ENCODE peak calls at places on chromosomes 11 and 22, in nine cellular contexts. F is neural crest cell, G is RWPE1, R is Calu3, D is fibroblast of pulmonary artery, T is prostate gland, X is thoracic aorta, O is GM06990, Q is epithelial cell of esophagus. M is an unnamed sample.

GRCh38 chr11:122852071-122852831 is 14.0 kb downstream of the CRTAM start:
- DNase-seq in F (no peak), G (no peak), R (no peak), D (no peak), T (no peak), X (no peak), O (no peak), Q (peak; percentile 71), M (no peak)

GRCh38 chr11:3159296-3160190 is 5.6 kb downstream of the OSBPL5 start:
- DNase-seq in F (no peak), G (no peak), R (no peak), D (peak; percentile 17), T (peak; percentile 76), X (no peak), O (no peak), Q (no peak), M (no peak)

GRCh38 chr11:78469905-78470304 is 52.3 kb upstream of the GAB2 start:
- DNase-seq in F (no peak), G (no peak), R (no peak), D (peak; percentile 13), T (no peak), X (no peak), O (no peak), Q (no peak), M (no peak)

GRCh38 chr11:63553759-63554158 is 9.4 kb downstream of the PLAAT2 start:
- DNase-seq in F (no peak), G (no peak), R (no peak), D (no peak), T (no peak), X (no peak), O (peak; percentile 67), Q (peak; percentile 17), M (no peak)

GRCh38 chr22:45235101-45235777 is 5.5 kb downstream of the KIAA0930 start:
- DNase-seq in F (no peak), G (no peak), R (no peak), D (no peak), T (no peak), X (no peak), O (peak; percentile 88), Q (no peak), M (peak; percentile 64)

GRCh38 chr11:133041928-133042890 is 490.1 kb downstream of the OPCML start:
- DNase-seq in F (no peak), G (no peak), R (no peak), D (no peak), T (no peak), X (no peak), O (no peak), Q (no peak), M (no peak)

GRCh38 chr22:26610072-26610958 is 7.5 kb downstream of the CRYBB1 start:
- DNase-seq in F (no peak), G (peak; percentile 43), R (no peak), D (peak; percentile 87), T (no peak), X (no peak), O (peak; percentile 84), Q (peak; percentile 64), M (no peak)

GRCh38 chr11:12111482-12112149 is 1.2 kb downstream of the MICAL2 start:
- DNase-seq in F (no peak), G (no peak), R (peak; percentile 7), D (peak; percentile 49), T (no peak), X (no peak), O (no peak), Q (no peak), M (no peak)

GRCh38 chr11:69837791-69838190 is 18.6 kb upstream of the FGF3 start:
- DNase-seq in F (no peak), G (no peak), R (no peak), D (no peak), T (no peak), X (no peak), O (no peak), Q (no peak), M (no peak)

GRCh38 chr11:95378106-95378505 is 147.1 kb upstream of the SESN3 start:
- DNase-seq in F (no peak), G (no peak), R (no peak), D (no peak), T (no peak), X (no peak), O (no peak), Q (peak; percentile 70), M (no peak)

GRCh38 chr11:90288207-90288821 is 65.5 kb upstream of the CHORDC1 start:
- DNase-seq in F (no peak), G (peak; percentile 45), R (no peak), D (peak; percentile 17), T (no peak), X (no peak), O (no peak), Q (peak; percentile 48), M (no peak)

GRCh38 chr11:68341557-68342458 is 29.4 kb downstream of the LRP5 start:
- DNase-seq in F (no peak), G (no peak), R (no peak), D (no peak), T (no peak), X (no peak), O (no peak), Q (no peak), M (no peak)
- TF ChIP-seq CTCF in F (peak; percentile 29), G (no peak), R (no peak), D (peak; percentile 3), T (no peak), X (peak; percentile 27), O (no peak), Q (peak; percentile 13), M (no peak)

GRCh38 chr11:9757809-9758675 is 94.2 kb downstream of the SWAP70 start:
- DNase-seq in F (peak; percentile 85), G (peak; percentile 92), R (peak; percentile 87), D (peak; percentile 73), T (peak; percentile 78), X (peak; percentile 52), O (peak; percentile 92), Q (peak; percentile 78), M (peak; percentile 96)
- TF ChIP-seq CTCF in F (peak; percentile 86), G (peak; percentile 92), R (peak; percentile 88), D (peak; percentile 0), T (peak; percentile 97), X (peak; percentile 82), O (peak; percentile 3), Q (peak; percentile 28), M (peak; percentile 47)

DNA sequence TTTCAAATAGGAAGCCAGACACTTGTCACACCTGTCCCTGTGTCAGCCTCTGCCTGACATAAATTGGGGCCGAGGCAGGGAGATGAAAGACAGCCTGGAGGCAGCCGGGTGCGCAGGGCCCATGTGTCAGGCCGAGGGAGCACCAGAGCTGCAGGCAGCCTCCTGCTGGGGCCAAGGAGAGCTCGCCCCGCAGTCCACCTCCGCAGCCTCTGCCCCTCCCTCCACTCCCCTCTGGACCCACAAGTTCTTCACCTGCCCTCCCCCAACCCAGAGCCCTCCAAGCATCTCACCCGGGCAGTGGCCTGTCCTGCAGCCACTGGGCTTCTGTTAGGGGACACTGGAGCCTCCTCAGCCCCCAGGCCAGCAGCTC is 8.8 kb downstream of the RTN4R start:
- DNase-seq in F (no peak), G (no peak), R (no peak), D (no peak), T (no peak), X (no peak), O (no peak), Q (no peak), M (no peak)
- TF ChIP-seq CTCF in F (no peak), G (no peak), R (no peak), D (no peak), T (no peak), X (no peak), O (no peak), Q (no peak), M (no peak)

DNA sequence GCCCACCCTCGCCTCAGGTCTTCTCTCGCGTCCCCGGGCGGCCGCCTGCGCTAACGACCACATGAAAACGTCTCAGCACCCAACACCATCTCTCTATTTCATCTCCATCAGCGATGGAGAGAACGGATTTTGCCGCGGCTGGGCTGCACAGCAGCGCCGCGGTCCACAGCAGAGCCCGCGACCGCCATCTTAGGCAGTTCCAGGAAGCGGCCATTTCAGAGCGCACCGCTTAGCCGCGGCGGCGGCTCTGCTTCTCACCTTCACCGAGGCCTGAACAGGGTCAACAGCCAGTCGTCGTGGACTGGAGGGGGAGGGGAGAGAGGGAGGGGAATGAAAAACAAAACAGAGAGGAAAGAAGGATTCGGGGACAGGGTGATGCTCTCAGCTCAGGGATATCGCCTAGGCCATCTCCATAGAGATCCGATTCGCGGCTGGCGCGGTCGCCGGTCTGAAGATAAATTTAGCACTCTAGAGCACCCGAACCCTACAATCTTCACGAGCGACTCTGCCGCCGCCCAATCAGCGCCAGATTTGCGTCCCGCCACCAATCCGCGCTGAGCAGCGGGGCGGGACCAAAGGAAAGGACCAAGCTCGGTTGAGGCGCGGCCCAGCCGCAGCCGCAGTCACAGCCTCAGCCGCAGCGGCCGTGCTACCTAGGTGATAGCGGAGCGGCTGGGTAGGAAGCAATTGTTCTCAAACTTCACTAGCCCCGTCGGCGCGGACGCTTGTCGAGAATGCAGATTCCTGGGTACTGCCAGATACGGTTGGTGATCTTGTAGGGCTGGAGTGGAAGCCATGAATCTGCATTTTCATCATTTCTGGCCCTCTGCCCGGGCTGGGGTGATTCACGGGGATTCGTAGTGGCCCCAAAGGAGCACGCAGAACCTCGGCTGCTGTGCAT is at the start of gene ZBED5:
- DNase-seq in F (peak; percentile 88), G (peak; percentile 96), R (peak; percentile 95), D (peak; percentile 98), T (peak; percentile 98), X (peak; percentile 84), O (peak; percentile 99), Q (peak; percentile 99), M (peak; percentile 93)
- TF ChIP-seq CTCF in F (peak; percentile 41), G (no peak), R (no peak), D (no peak), T (peak; percentile 9), X (peak; percentile 28), O (no peak), Q (peak; percentile 21), M (no peak)

GRCh38 chr11:116179346-116179850 is 593.4 kb downstream of the BUD13 start:
- DNase-seq in F (no peak), G (no peak), R (no peak), D (no peak), T (no peak), X (no peak), O (no peak), Q (no peak), M (no peak)
- TF ChIP-seq CTCF in F (no peak), G (no peak), R (no peak), D (no peak), T (no peak), X (no peak), O (no peak), Q (no peak), M (no peak)